ENCODE peak calls at places on chromosomes 16 and 17, in five cellular contexts. One of them, this sample, is unnamed.

GRCh38 chr17:9170822-9171221 is 149.5 kb downstream of the NTN1 start:
- DNase-seq in EL: no peak
- DNase-seq in choroid plexus epithelial cell: no peak
- DNase-seq in A172: no peak
- DNase-seq in smooth muscle cell of the brain vasculature: no peak
- DNase-seq in this sample: no peak

GRCh38 chr17:1997146-1997586 is 28.0 kb downstream of the RTN4RL1 start:
- DNase-seq in EL: no peak
- DNase-seq in A172: peak
- DNase-seq in choroid plexus epithelial cell: no peak
- DNase-seq in smooth muscle cell of the brain vasculature: no peak
- DNase-seq in this sample: no peak

GRCh38 chr17:78142113-78142861 is 3.9 kb upstream of the C17orf99 start:
- DNase-seq in smooth muscle cell of the brain vasculature: no peak
- DNase-seq in choroid plexus epithelial cell: no peak
- DNase-seq in EL: peak
- DNase-seq in A172: peak
- DNase-seq in this sample: no peak

GRCh38 chr16:25256821-25257503 is 683 bp downstream of the ZKSCAN2 start:
- DNase-seq in A172: no peak
- DNase-seq in EL: peak
- DNase-seq in choroid plexus epithelial cell: peak
- DNase-seq in smooth muscle cell of the brain vasculature: no peak
- DNase-seq in this sample: peak

GRCh38 chr16:58579587-58579986 is 50.0 kb downstream of the CNOT1 start:
- DNase-seq in smooth muscle cell of the brain vasculature: no peak
- DNase-seq in EL: no peak
- DNase-seq in choroid plexus epithelial cell: no peak
- DNase-seq in A172: no peak
- DNase-seq in this sample: no peak

GRCh38 chr17:17990282-17990681 is 17.6 kb downstream of the DRC3 start:
- DNase-seq in smooth muscle cell of the brain vasculature: no peak
- DNase-seq in EL: peak
- DNase-seq in choroid plexus epithelial cell: no peak
- DNase-seq in A172: no peak
- DNase-seq in this sample: no peak

GRCh38 chr17:13600475-13601316 is 1.0 kb downstream of the HS3ST3A1 start:
- DNase-seq in EL: peak
- DNase-seq in smooth muscle cell of the brain vasculature: no peak
- DNase-seq in A172: no peak
- DNase-seq in choroid plexus epithelial cell: no peak
- DNase-seq in this sample: no peak

GRCh38 chr17:19384723-19385391 is 2.1 kb downstream of the MFAP4 start:
- DNase-seq in EL: peak
- DNase-seq in choroid plexus epithelial cell: peak
- DNase-seq in smooth muscle cell of the brain vasculature: peak
- DNase-seq in A172: no peak
- DNase-seq in this sample: no peak

GRCh38 chr17:19642373-19642893 is 6.1 kb upstream of the ALDH3A2 start:
- DNase-seq in choroid plexus epithelial cell: no peak
- DNase-seq in A172: no peak
- DNase-seq in smooth muscle cell of the brain vasculature: no peak
- DNase-seq in EL: no peak
- DNase-seq in this sample: no peak

GRCh38 chr17:7589204-7589868 is 558 bp downstream of the SOX15 start:
- DNase-seq in A172: no peak
- DNase-seq in EL: peak
- DNase-seq in smooth muscle cell of the brain vasculature: peak
- DNase-seq in choroid plexus epithelial cell: peak
- DNase-seq in this sample: peak

GRCh38 chr17:3588104-3588503 is 21.1 kb downstream of the TRPV1 start:
- DNase-seq in EL: no peak
- DNase-seq in choroid plexus epithelial cell: no peak
- DNase-seq in smooth muscle cell of the brain vasculature: no peak
- DNase-seq in A172: no peak
- DNase-seq in this sample: no peak

GRCh38 chr16:27252206-27252585 is 16.4 kb downstream of the NSMCE1 start:
- DNase-seq in choroid plexus epithelial cell: no peak
- DNase-seq in A172: no peak
- DNase-seq in smooth muscle cell of the brain vasculature: no peak
- DNase-seq in EL: no peak
- DNase-seq in this sample: no peak

GRCh38 chr16:3400446-3400778 is 392 bp downstream of the ZSCAN32 start:
- DNase-seq in smooth muscle cell of the brain vasculature: no peak
- DNase-seq in EL: no peak
- DNase-seq in A172: no peak
- DNase-seq in choroid plexus epithelial cell: no peak
- DNase-seq in this sample: no peak

This sample was measured in dermis blood vessel endothelial cell.